ENCODE peak calls at places on chromosomes 6 and 20, in nine cellular contexts. Y, E, G, U, T, W, A, F and Q are unnamed samples.

GRCh38 chr6:7909323-7910276 is 988 bp downstream of the TXNDC5 start:
- DNase-seq in Y (peak; percentile 62), E (no peak), G (peak; percentile 65), U (no peak), T (no peak), W (peak; percentile 74), A (no peak), F (no peak), Q (peak; percentile 77)

GRCh38 chr20:14957416-14957815 is 620.0 kb upstream of the FLRT3 start:
- DNase-seq in Y (no peak), E (no peak), G (no peak), U (no peak), T (no peak), W (no peak), A (no peak), F (no peak), Q (peak; percentile 37)

GRCh38 chr6:43368517-43369160 is 808 bp downstream of the ZNF318 start:
- DNase-seq in Y (peak; percentile 56), E (no peak), G (peak; percentile 50), U (no peak), T (no peak), W (peak; percentile 78), A (no peak), F (no peak), Q (peak; percentile 89)

GRCh38 chr6:17816921-17817611 is 110.3 kb upstream of the NUP153 start:
- DNase-seq in Y (peak; percentile 30), E (no peak), G (no peak), U (no peak), T (no peak), W (no peak), A (no peak), F (no peak), Q (no peak)

GRCh38 chr6:31945507-31946369 is at the start of gene CFB:
- DNase-seq in Y (peak; percentile 66), E (peak; percentile 68), G (peak; percentile 87), U (no peak), T (no peak), W (no peak), A (peak; percentile 68), F (no peak), Q (peak; percentile 8)

GRCh38 chr6:127342296-127342945 is 988 bp downstream of the ECHDC1 start:
- DNase-seq in Y (no peak), E (no peak), G (peak; percentile 38), U (no peak), T (no peak), W (peak; percentile 15), A (no peak), F (no peak), Q (peak; percentile 76)

GRCh38 chr6:64520050-64520449 is 884.4 kb downstream of the PHF3 start:
- DNase-seq in Y (peak; percentile 58), E (no peak), G (no peak), U (no peak), T (no peak), W (no peak), A (no peak), F (no peak), Q (no peak)

GRCh38 chr20:57192311-57192710 is 74.1 kb downstream of the BMP7 start:
- DNase-seq in Y (no peak), E (no peak), G (no peak), U (no peak), T (no peak), W (no peak), A (no peak), F (no peak), Q (no peak)